ENCODE peak calls at places on chromosomes 5 and 9, in five cellular contexts. One of them, this sample, is unnamed.

GRCh38 chr5:135830384-135831275 is 3.8 kb upstream of the SLC25A48 start:
- DNase-seq in activated B cell treated with CpG ODN at 0.5 μM for 24 hours: no peak
- DNase-seq in GM12878: no peak
- DNase-seq in stomach: no peak
- DNase-seq in brain microvascular endothelial cell: no peak
- DNase-seq in this sample: peak

GRCh38 chr9:98191615-98192502 is 578 bp downstream of the CORO2A start:
- DNase-seq in brain microvascular endothelial cell: no peak
- DNase-seq in activated B cell treated with CpG ODN at 0.5 μM for 24 hours: peak
- DNase-seq in GM12878: no peak
- DNase-seq in stomach: peak
- DNase-seq in this sample: no peak

GRCh38 chr5:159003045-159004030 is 96.4 kb downstream of the EBF1 start:
- DNase-seq in brain microvascular endothelial cell: peak
- DNase-seq in activated B cell treated with CpG ODN at 0.5 μM for 24 hours: no peak
- DNase-seq in GM12878: no peak
- DNase-seq in stomach: no peak
- DNase-seq in this sample: no peak

GRCh38 chr9:128192601-128193371 is 1.4 kb upstream of the CIZ1 start:
- DNase-seq in brain microvascular endothelial cell: peak
- DNase-seq in stomach: peak
- DNase-seq in activated B cell treated with CpG ODN at 0.5 μM for 24 hours: peak
- DNase-seq in GM12878: no peak
- DNase-seq in this sample: no peak

GRCh38 chr5:13648822-13649221 is 295.7 kb downstream of the DNAH5 start:
- DNase-seq in brain microvascular endothelial cell: no peak
- DNase-seq in GM12878: no peak
- DNase-seq in stomach: no peak
- DNase-seq in activated B cell treated with CpG ODN at 0.5 μM for 24 hours: no peak
- DNase-seq in this sample: no peak

GRCh38 chr5:146748533-146748932 is 130.0 kb downstream of the PPP2R2B start:
- DNase-seq in GM12878: no peak
- DNase-seq in brain microvascular endothelial cell: no peak
- DNase-seq in activated B cell treated with CpG ODN at 0.5 μM for 24 hours: no peak
- DNase-seq in stomach: no peak
- DNase-seq in this sample: no peak

GRCh38 chr5:131281133-131281867 is 17.4 kb downstream of the CDC42SE2 start:
- DNase-seq in activated B cell treated with CpG ODN at 0.5 μM for 24 hours: no peak
- DNase-seq in GM12878: no peak
- DNase-seq in brain microvascular endothelial cell: no peak
- DNase-seq in stomach: no peak
- DNase-seq in this sample: no peak

GRCh38 chr5:124661317-124662141 is 84.9 kb downstream of the ZNF608 start:
- DNase-seq in GM12878: no peak
- DNase-seq in brain microvascular endothelial cell: peak
- DNase-seq in activated B cell treated with CpG ODN at 0.5 μM for 24 hours: no peak
- DNase-seq in stomach: peak
- DNase-seq in this sample: no peak

GRCh38 chr9:113219186-113219936 is 1.7 kb downstream of the FKBP15 start:
- DNase-seq in activated B cell treated with CpG ODN at 0.5 μM for 24 hours: no peak
- DNase-seq in stomach: no peak
- DNase-seq in brain microvascular endothelial cell: no peak
- DNase-seq in GM12878: no peak
- DNase-seq in this sample: no peak

GRCh38 chr9:133703571-133704399 is 34.4 kb downstream of the SARDH start:
- DNase-seq in stomach: no peak
- DNase-seq in activated B cell treated with CpG ODN at 0.5 μM for 24 hours: peak
- DNase-seq in brain microvascular endothelial cell: no peak
- DNase-seq in GM12878: no peak
- DNase-seq in this sample: no peak
- TF ChIP-seq CTCF in stomach: no peak
- TF ChIP-seq CTCF in activated B cell treated with CpG ODN at 0.5 μM for 24 hours: no peak
- TF ChIP-seq CTCF in brain microvascular endothelial cell: no peak
- TF ChIP-seq CTCF in GM12878: no peak
- TF ChIP-seq CTCF in this sample: no peak

DNA sequence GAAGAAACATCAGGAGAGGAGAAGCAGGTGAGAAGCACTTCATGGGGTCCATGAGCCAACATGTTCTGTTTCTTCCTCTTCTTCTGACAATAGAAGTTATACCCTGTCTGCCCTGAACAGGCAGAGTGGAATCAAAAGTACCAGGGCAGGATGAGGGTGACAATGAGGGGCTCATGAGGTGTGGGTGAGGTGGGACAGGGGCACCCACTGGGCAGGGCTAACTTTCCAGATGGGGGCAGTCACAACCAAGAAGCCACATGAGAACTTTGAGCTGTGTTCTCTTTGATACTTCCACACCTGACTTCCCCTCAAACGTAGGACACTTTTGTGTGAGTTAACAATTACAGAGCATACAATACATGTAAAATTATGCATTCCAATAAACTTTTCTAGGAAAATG is 92.7 kb downstream of the LHFPL2 start:
- DNase-seq in brain microvascular endothelial cell: no peak
- DNase-seq in stomach: no peak
- DNase-seq in activated B cell treated with CpG ODN at 0.5 μM for 24 hours: no peak
- DNase-seq in GM12878: no peak
- DNase-seq in this sample: no peak
- TF ChIP-seq CTCF in brain microvascular endothelial cell: no peak
- TF ChIP-seq CTCF in stomach: no peak
- TF ChIP-seq CTCF in activated B cell treated with CpG ODN at 0.5 μM for 24 hours: no peak
- TF ChIP-seq CTCF in GM12878: no peak
- TF ChIP-seq CTCF in this sample: no peak

GRCh38 chr5:173895766-173896165 is 7.6 kb downstream of the CPEB4 start:
- DNase-seq in GM12878: no peak
- DNase-seq in brain microvascular endothelial cell: no peak
- DNase-seq in stomach: no peak
- DNase-seq in activated B cell treated with CpG ODN at 0.5 μM for 24 hours: no peak
- DNase-seq in this sample: no peak

GRCh38 chr5:173891367-173891766 is 3.2 kb downstream of the CPEB4 start:
- DNase-seq in activated B cell treated with CpG ODN at 0.5 μM for 24 hours: no peak
- DNase-seq in brain microvascular endothelial cell: no peak
- DNase-seq in stomach: no peak
- DNase-seq in GM12878: no peak
- DNase-seq in this sample: no peak

GRCh38 chr5:173901705-173902104 is 13.6 kb downstream of the CPEB4 start:
- DNase-seq in brain microvascular endothelial cell: no peak
- DNase-seq in activated B cell treated with CpG ODN at 0.5 μM for 24 hours: no peak
- DNase-seq in GM12878: no peak
- DNase-seq in stomach: no peak
- DNase-seq in this sample: no peak

GRCh38 chr5:173893192-173893561 is 5.0 kb downstream of the CPEB4 start:
- DNase-seq in activated B cell treated with CpG ODN at 0.5 μM for 24 hours: no peak
- DNase-seq in GM12878: no peak
- DNase-seq in brain microvascular endothelial cell: no peak
- DNase-seq in stomach: no peak
- DNase-seq in this sample: no peak

DNA sequence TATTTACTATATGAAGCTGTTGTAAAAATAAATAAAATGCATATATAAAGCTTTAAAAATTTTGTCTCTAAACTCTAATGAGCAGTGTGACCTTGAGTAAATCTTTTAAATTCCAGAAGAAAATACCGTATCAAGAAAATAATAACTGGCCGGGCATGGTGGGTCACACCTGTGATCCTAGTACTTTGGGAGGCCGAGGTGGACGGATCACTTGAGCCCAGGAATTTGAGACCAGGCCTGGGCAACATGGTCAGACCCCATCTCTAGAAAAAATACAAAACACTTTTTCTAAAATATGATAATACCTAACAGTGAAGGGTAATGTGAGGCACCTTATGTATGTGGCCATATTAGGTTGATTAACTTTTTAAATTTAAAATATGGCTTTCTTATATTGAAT is 8.5 kb downstream of the CPEB4 start:
- DNase-seq in activated B cell treated with CpG ODN at 0.5 μM for 24 hours: no peak
- DNase-seq in stomach: no peak
- DNase-seq in brain microvascular endothelial cell: no peak
- DNase-seq in GM12878: no peak
- DNase-seq in this sample: no peak
- TF ChIP-seq CTCF in activated B cell treated with CpG ODN at 0.5 μM for 24 hours: no peak
- TF ChIP-seq CTCF in stomach: no peak
- TF ChIP-seq CTCF in brain microvascular endothelial cell: no peak
- TF ChIP-seq CTCF in GM12878: no peak
- TF ChIP-seq CTCF in this sample: no peak

GRCh38 chr5:173497685-173498084 is 118.8 kb downstream of the BOD1 start:
- DNase-seq in brain microvascular endothelial cell: no peak
- DNase-seq in GM12878: no peak
- DNase-seq in activated B cell treated with CpG ODN at 0.5 μM for 24 hours: no peak
- DNase-seq in stomach: no peak
- DNase-seq in this sample: no peak

GRCh38 chr5:173496883-173497255 is 119.6 kb downstream of the BOD1 start:
- DNase-seq in brain microvascular endothelial cell: no peak
- DNase-seq in activated B cell treated with CpG ODN at 0.5 μM for 24 hours: no peak
- DNase-seq in GM12878: no peak
- DNase-seq in stomach: no peak
- DNase-seq in this sample: no peak

GRCh38 chr5:173495225-173495904 is 121.1 kb downstream of the BOD1 start:
- DNase-seq in stomach: no peak
- DNase-seq in brain microvascular endothelial cell: no peak
- DNase-seq in GM12878: no peak
- DNase-seq in activated B cell treated with CpG ODN at 0.5 μM for 24 hours: no peak
- DNase-seq in this sample: no peak

GRCh38 chr5:173494446-173494845 is 122.0 kb downstream of the BOD1 start:
- DNase-seq in GM12878: no peak
- DNase-seq in stomach: no peak
- DNase-seq in brain microvascular endothelial cell: no peak
- DNase-seq in activated B cell treated with CpG ODN at 0.5 μM for 24 hours: no peak
- DNase-seq in this sample: no peak

DNA sequence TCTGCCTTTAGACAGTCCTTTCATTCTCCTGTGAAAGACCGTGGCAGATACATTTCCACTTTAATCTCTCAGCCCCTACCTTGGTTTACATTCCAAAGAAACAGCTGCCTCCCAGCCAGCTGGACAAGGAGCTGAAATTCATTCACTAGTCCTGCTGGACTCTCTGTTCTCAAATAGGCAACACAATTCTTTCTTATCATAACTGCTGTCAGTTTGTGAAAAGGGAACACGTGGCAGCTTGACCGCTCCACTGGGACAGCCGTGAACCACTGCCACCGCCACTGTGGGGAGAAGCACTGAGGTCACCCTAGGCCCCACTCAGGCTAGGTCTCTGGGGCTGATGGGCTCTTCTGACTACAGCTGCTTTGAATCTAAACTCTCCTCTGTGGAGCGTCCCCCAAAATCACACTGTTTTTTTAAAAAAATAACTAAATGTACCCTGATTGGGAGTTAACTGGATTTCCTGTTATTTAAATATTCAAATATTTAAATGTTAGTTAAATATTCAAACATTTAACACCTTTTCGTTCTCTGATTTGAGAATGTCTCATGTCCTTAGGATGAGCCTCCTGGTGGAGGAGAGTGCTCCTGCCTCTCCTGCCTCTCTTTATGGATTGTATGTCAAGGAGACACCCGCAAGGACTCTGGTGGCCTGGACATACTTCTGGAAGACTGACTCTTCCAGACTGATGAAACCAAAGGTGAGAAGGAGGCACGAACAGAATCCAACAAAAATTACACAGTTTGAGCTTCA is 120.1 kb downstream of the BOD1 start:
- DNase-seq in activated B cell treated with CpG ODN at 0.5 μM for 24 hours: no peak
- DNase-seq in brain microvascular endothelial cell: no peak
- DNase-seq in stomach: peak
- DNase-seq in GM12878: no peak
- DNase-seq in this sample: peak
- TF ChIP-seq CTCF in activated B cell treated with CpG ODN at 0.5 μM for 24 hours: no peak
- TF ChIP-seq CTCF in brain microvascular endothelial cell: no peak
- TF ChIP-seq CTCF in stomach: no peak
- TF ChIP-seq CTCF in GM12878: no peak
- TF ChIP-seq CTCF in this sample: peak

GRCh38 chr5:2780421-2781171 is 29.1 kb upstream of the IRX2 start:
- DNase-seq in brain microvascular endothelial cell: no peak
- DNase-seq in activated B cell treated with CpG ODN at 0.5 μM for 24 hours: no peak
- DNase-seq in stomach: peak
- DNase-seq in GM12878: no peak
- DNase-seq in this sample: no peak

GRCh38 chr5:2779459-2779858 is 28.0 kb upstream of the IRX2 start:
- DNase-seq in brain microvascular endothelial cell: no peak
- DNase-seq in activated B cell treated with CpG ODN at 0.5 μM for 24 hours: no peak
- DNase-seq in GM12878: no peak
- DNase-seq in stomach: no peak
- DNase-seq in this sample: no peak

GRCh38 chr5:2782658-2783057 is 31.2 kb upstream of the IRX2 start:
- DNase-seq in brain microvascular endothelial cell: no peak
- DNase-seq in activated B cell treated with CpG ODN at 0.5 μM for 24 hours: no peak
- DNase-seq in stomach: no peak
- DNase-seq in GM12878: no peak
- DNase-seq in this sample: no peak

GRCh38 chr5:2783223-2783622 is 31.7 kb upstream of the IRX2 start:
- DNase-seq in GM12878: no peak
- DNase-seq in activated B cell treated with CpG ODN at 0.5 μM for 24 hours: no peak
- DNase-seq in brain microvascular endothelial cell: no peak
- DNase-seq in stomach: no peak
- DNase-seq in this sample: no peak
- TF ChIP-seq CTCF in GM12878: no peak
- TF ChIP-seq CTCF in activated B cell treated with CpG ODN at 0.5 μM for 24 hours: no peak
- TF ChIP-seq CTCF in brain microvascular endothelial cell: no peak
- TF ChIP-seq CTCF in stomach: no peak
- TF ChIP-seq CTCF in this sample: no peak

GRCh38 chr9:79254900-79255651 is 316.7 kb upstream of the TLE4 start:
- DNase-seq in stomach: no peak
- DNase-seq in GM12878: no peak
- DNase-seq in activated B cell treated with CpG ODN at 0.5 μM for 24 hours: no peak
- DNase-seq in brain microvascular endothelial cell: no peak
- DNase-seq in this sample: no peak
- TF ChIP-seq CTCF in stomach: no peak
- TF ChIP-seq CTCF in GM12878: peak
- TF ChIP-seq CTCF in activated B cell treated with CpG ODN at 0.5 μM for 24 hours: no peak
- TF ChIP-seq CTCF in brain microvascular endothelial cell: peak
- TF ChIP-seq CTCF in this sample: peak

GRCh38 chr5:143176048-143176447 is 227.4 kb downstream of the NR3C1 start:
- DNase-seq in activated B cell treated with CpG ODN at 0.5 μM for 24 hours: no peak
- DNase-seq in stomach: no peak
- DNase-seq in GM12878: no peak
- DNase-seq in brain microvascular endothelial cell: no peak
- DNase-seq in this sample: no peak
- TF ChIP-seq CTCF in activated B cell treated with CpG ODN at 0.5 μM for 24 hours: no peak
- TF ChIP-seq CTCF in stomach: no peak
- TF ChIP-seq CTCF in GM12878: no peak
- TF ChIP-seq CTCF in brain microvascular endothelial cell: peak
- TF ChIP-seq CTCF in this sample: no peak